ENCODE peak calls at places on chromosomes 7 and 10, in six cellular contexts. One of them, this sample, is unnamed.

GRCh38 chr10:107971973-107972372 is 807.5 kb upstream of the SORCS1 start:
- DNase-seq in LNCaP clone FGC: peak; percentile 89
- DNase-seq in sigmoid colon: no peak
- DNase-seq in naive thymus-derived CD8-positive, alpha-beta T cell: no peak
- DNase-seq in stimulated activated CD4-positive, alpha-beta T cell treated with anti-CD3 and anti-CD28 coated beads, Interleukin-15, amount 100 ng/mL, for 1 hour: no peak
- DNase-seq in hepatic stellate cell: no peak
- DNase-seq in this sample: no peak

GRCh38 chr7:53900856-53901528 is 641.2 kb upstream of the VSTM2A start:
- DNase-seq in LNCaP clone FGC: no peak
- DNase-seq in sigmoid colon: no peak
- DNase-seq in naive thymus-derived CD8-positive, alpha-beta T cell: no peak
- DNase-seq in stimulated activated CD4-positive, alpha-beta T cell treated with anti-CD3 and anti-CD28 coated beads, Interleukin-15, amount 100 ng/mL, for 1 hour: no peak
- DNase-seq in hepatic stellate cell: no peak
- DNase-seq in this sample: no peak

GRCh38 chr7:132437730-132438129 is 138.5 kb downstream of the PLXNA4 start:
- DNase-seq in LNCaP clone FGC: no peak
- DNase-seq in sigmoid colon: no peak
- DNase-seq in naive thymus-derived CD8-positive, alpha-beta T cell: peak; percentile 57
- DNase-seq in stimulated activated CD4-positive, alpha-beta T cell treated with anti-CD3 and anti-CD28 coated beads, Interleukin-15, amount 100 ng/mL, for 1 hour: no peak
- DNase-seq in hepatic stellate cell: no peak
- DNase-seq in this sample: no peak

GRCh38 chr7:16638282-16639265 is 7.0 kb downstream of the ANKMY2 start:
- DNase-seq in LNCaP clone FGC: no peak
- DNase-seq in sigmoid colon: no peak
- DNase-seq in naive thymus-derived CD8-positive, alpha-beta T cell: no peak
- DNase-seq in stimulated activated CD4-positive, alpha-beta T cell treated with anti-CD3 and anti-CD28 coated beads, Interleukin-15, amount 100 ng/mL, for 1 hour: no peak
- DNase-seq in hepatic stellate cell: no peak
- DNase-seq in this sample: no peak

GRCh38 chr7:12921751-12922345 is 234.4 kb downstream of the ARL4A start:
- DNase-seq in LNCaP clone FGC: no peak
- DNase-seq in sigmoid colon: no peak
- DNase-seq in naive thymus-derived CD8-positive, alpha-beta T cell: no peak
- DNase-seq in stimulated activated CD4-positive, alpha-beta T cell treated with anti-CD3 and anti-CD28 coated beads, Interleukin-15, amount 100 ng/mL, for 1 hour: no peak
- DNase-seq in hepatic stellate cell: no peak
- DNase-seq in this sample: no peak

GRCh38 chr7:130909161-130909836 is 175.3 kb upstream of the KLF14 start:
- DNase-seq in LNCaP clone FGC: no peak
- DNase-seq in sigmoid colon: no peak
- DNase-seq in naive thymus-derived CD8-positive, alpha-beta T cell: no peak
- DNase-seq in stimulated activated CD4-positive, alpha-beta T cell treated with anti-CD3 and anti-CD28 coated beads, Interleukin-15, amount 100 ng/mL, for 1 hour: no peak
- DNase-seq in hepatic stellate cell: no peak
- DNase-seq in this sample: no peak

GRCh38 chr10:68566955-68567354 is 6.8 kb downstream of the TET1 start:
- DNase-seq in LNCaP clone FGC: no peak
- DNase-seq in sigmoid colon: no peak
- DNase-seq in naive thymus-derived CD8-positive, alpha-beta T cell: no peak
- DNase-seq in stimulated activated CD4-positive, alpha-beta T cell treated with anti-CD3 and anti-CD28 coated beads, Interleukin-15, amount 100 ng/mL, for 1 hour: no peak
- DNase-seq in hepatic stellate cell: no peak
- DNase-seq in this sample: no peak

GRCh38 chr10:118444016-118444415 is 101.9 kb upstream of the FAM204A start:
- DNase-seq in LNCaP clone FGC: no peak
- DNase-seq in sigmoid colon: no peak
- DNase-seq in naive thymus-derived CD8-positive, alpha-beta T cell: no peak
- DNase-seq in stimulated activated CD4-positive, alpha-beta T cell treated with anti-CD3 and anti-CD28 coated beads, Interleukin-15, amount 100 ng/mL, for 1 hour: no peak
- DNase-seq in hepatic stellate cell: no peak
- DNase-seq in this sample: no peak

GRCh38 chr10:9339702-9340101 is 1285.2 kb downstream of the GATA3 start:
- DNase-seq in LNCaP clone FGC: no peak
- DNase-seq in sigmoid colon: no peak
- DNase-seq in naive thymus-derived CD8-positive, alpha-beta T cell: no peak
- DNase-seq in stimulated activated CD4-positive, alpha-beta T cell treated with anti-CD3 and anti-CD28 coated beads, Interleukin-15, amount 100 ng/mL, for 1 hour: no peak
- DNase-seq in hepatic stellate cell: no peak
- DNase-seq in this sample: no peak

GRCh38 chr10:33237736-33238624 is 96.5 kb downstream of the NRP1 start:
- DNase-seq in LNCaP clone FGC: no peak
- DNase-seq in sigmoid colon: no peak
- DNase-seq in naive thymus-derived CD8-positive, alpha-beta T cell: no peak
- DNase-seq in stimulated activated CD4-positive, alpha-beta T cell treated with anti-CD3 and anti-CD28 coated beads, Interleukin-15, amount 100 ng/mL, for 1 hour: no peak
- DNase-seq in hepatic stellate cell: peak; percentile 75
- DNase-seq in this sample: no peak

GRCh38 chr7:16060492-16060891 is 360.8 kb downstream of the CRPPA start:
- DNase-seq in LNCaP clone FGC: no peak
- DNase-seq in sigmoid colon: no peak
- DNase-seq in naive thymus-derived CD8-positive, alpha-beta T cell: no peak
- DNase-seq in stimulated activated CD4-positive, alpha-beta T cell treated with anti-CD3 and anti-CD28 coated beads, Interleukin-15, amount 100 ng/mL, for 1 hour: no peak
- DNase-seq in hepatic stellate cell: no peak
- DNase-seq in this sample: no peak

GRCh38 chr10:12420530-12421117 is 71.3 kb downstream of the CAMK1D start:
- DNase-seq in LNCaP clone FGC: no peak
- DNase-seq in sigmoid colon: no peak
- DNase-seq in naive thymus-derived CD8-positive, alpha-beta T cell: no peak
- DNase-seq in stimulated activated CD4-positive, alpha-beta T cell treated with anti-CD3 and anti-CD28 coated beads, Interleukin-15, amount 100 ng/mL, for 1 hour: no peak
- DNase-seq in hepatic stellate cell: no peak
- DNase-seq in this sample: no peak

GRCh38 chr7:47498229-47499056 is 83.5 kb downstream of the TNS3 start:
- DNase-seq in LNCaP clone FGC: no peak
- DNase-seq in sigmoid colon: peak; percentile 65
- DNase-seq in naive thymus-derived CD8-positive, alpha-beta T cell: no peak
- DNase-seq in stimulated activated CD4-positive, alpha-beta T cell treated with anti-CD3 and anti-CD28 coated beads, Interleukin-15, amount 100 ng/mL, for 1 hour: no peak
- DNase-seq in hepatic stellate cell: no peak
- DNase-seq in this sample: no peak

GRCh38 chr7:131131746-131132431 is 195.8 kb upstream of the MKLN1 start:
- DNase-seq in LNCaP clone FGC: no peak
- DNase-seq in sigmoid colon: no peak
- DNase-seq in naive thymus-derived CD8-positive, alpha-beta T cell: no peak
- DNase-seq in stimulated activated CD4-positive, alpha-beta T cell treated with anti-CD3 and anti-CD28 coated beads, Interleukin-15, amount 100 ng/mL, for 1 hour: no peak
- DNase-seq in hepatic stellate cell: no peak
- DNase-seq in this sample: no peak

GRCh38 chr7:57363321-57363720 is 86.7 kb upstream of the ZNF716 start:
- DNase-seq in LNCaP clone FGC: no peak
- DNase-seq in sigmoid colon: no peak
- DNase-seq in naive thymus-derived CD8-positive, alpha-beta T cell: no peak
- DNase-seq in stimulated activated CD4-positive, alpha-beta T cell treated with anti-CD3 and anti-CD28 coated beads, Interleukin-15, amount 100 ng/mL, for 1 hour: no peak
- DNase-seq in hepatic stellate cell: no peak
- DNase-seq in this sample: no peak

GRCh38 chr7:107631588-107631987 is 29.0 kb upstream of the SLC26A4 start:
- DNase-seq in LNCaP clone FGC: no peak
- DNase-seq in sigmoid colon: no peak
- DNase-seq in naive thymus-derived CD8-positive, alpha-beta T cell: no peak
- DNase-seq in stimulated activated CD4-positive, alpha-beta T cell treated with anti-CD3 and anti-CD28 coated beads, Interleukin-15, amount 100 ng/mL, for 1 hour: no peak
- DNase-seq in hepatic stellate cell: no peak
- DNase-seq in this sample: no peak

GRCh38 chr7:43666938-43667337 is 62.4 kb downstream of the COA1 start:
- DNase-seq in LNCaP clone FGC: no peak
- DNase-seq in sigmoid colon: no peak
- DNase-seq in naive thymus-derived CD8-positive, alpha-beta T cell: no peak
- DNase-seq in stimulated activated CD4-positive, alpha-beta T cell treated with anti-CD3 and anti-CD28 coated beads, Interleukin-15, amount 100 ng/mL, for 1 hour: no peak
- DNase-seq in hepatic stellate cell: no peak
- DNase-seq in this sample: no peak

GRCh38 chr7:13240349-13240748 is 552.9 kb downstream of the ARL4A start:
- DNase-seq in LNCaP clone FGC: no peak
- DNase-seq in sigmoid colon: no peak
- DNase-seq in naive thymus-derived CD8-positive, alpha-beta T cell: no peak
- DNase-seq in stimulated activated CD4-positive, alpha-beta T cell treated with anti-CD3 and anti-CD28 coated beads, Interleukin-15, amount 100 ng/mL, for 1 hour: no peak
- DNase-seq in hepatic stellate cell: peak; percentile 9
- DNase-seq in this sample: no peak

GRCh38 chr7:92831716-92832622 is 4.4 kb downstream of the CDK6 start:
- DNase-seq in LNCaP clone FGC: no peak
- DNase-seq in sigmoid colon: no peak
- DNase-seq in naive thymus-derived CD8-positive, alpha-beta T cell: peak; percentile 7
- DNase-seq in stimulated activated CD4-positive, alpha-beta T cell treated with anti-CD3 and anti-CD28 coated beads, Interleukin-15, amount 100 ng/mL, for 1 hour: no peak
- DNase-seq in hepatic stellate cell: peak; percentile 64
- DNase-seq in this sample: no peak

GRCh38 chr10:33798754-33799153 is 464.3 kb upstream of the NRP1 start:
- DNase-seq in LNCaP clone FGC: no peak
- DNase-seq in sigmoid colon: no peak
- DNase-seq in naive thymus-derived CD8-positive, alpha-beta T cell: no peak
- DNase-seq in stimulated activated CD4-positive, alpha-beta T cell treated with anti-CD3 and anti-CD28 coated beads, Interleukin-15, amount 100 ng/mL, for 1 hour: no peak
- DNase-seq in hepatic stellate cell: no peak
- DNase-seq in this sample: no peak

GRCh38 chr10:6920072-6921019 is 340.3 kb upstream of the PRKCQ start:
- DNase-seq in LNCaP clone FGC: no peak
- DNase-seq in sigmoid colon: peak; percentile 82
- DNase-seq in naive thymus-derived CD8-positive, alpha-beta T cell: peak; percentile 76
- DNase-seq in stimulated activated CD4-positive, alpha-beta T cell treated with anti-CD3 and anti-CD28 coated beads, Interleukin-15, amount 100 ng/mL, for 1 hour: peak; percentile 54
- DNase-seq in hepatic stellate cell: no peak
- DNase-seq in this sample: peak; percentile 55

GRCh38 chr7:106070567-106071254 is 41.4 kb downstream of the SYPL1 start:
- DNase-seq in LNCaP clone FGC: no peak
- DNase-seq in sigmoid colon: no peak
- DNase-seq in naive thymus-derived CD8-positive, alpha-beta T cell: no peak
- DNase-seq in stimulated activated CD4-positive, alpha-beta T cell treated with anti-CD3 and anti-CD28 coated beads, Interleukin-15, amount 100 ng/mL, for 1 hour: no peak
- DNase-seq in hepatic stellate cell: no peak
- DNase-seq in this sample: no peak

GRCh38 chr10:49164587-49165188 is 23.5 kb downstream of the TMEM273 start:
- DNase-seq in LNCaP clone FGC: peak; percentile 11
- DNase-seq in sigmoid colon: no peak
- DNase-seq in naive thymus-derived CD8-positive, alpha-beta T cell: no peak
- DNase-seq in stimulated activated CD4-positive, alpha-beta T cell treated with anti-CD3 and anti-CD28 coated beads, Interleukin-15, amount 100 ng/mL, for 1 hour: no peak
- DNase-seq in hepatic stellate cell: peak; percentile 24
- DNase-seq in this sample: no peak

GRCh38 chr7:103887853-103888602 is 101.4 kb downstream of the RELN start:
- DNase-seq in LNCaP clone FGC: no peak
- DNase-seq in sigmoid colon: no peak
- DNase-seq in naive thymus-derived CD8-positive, alpha-beta T cell: no peak
- DNase-seq in stimulated activated CD4-positive, alpha-beta T cell treated with anti-CD3 and anti-CD28 coated beads, Interleukin-15, amount 100 ng/mL, for 1 hour: no peak
- DNase-seq in hepatic stellate cell: no peak
- DNase-seq in this sample: no peak

GRCh38 chr7:14761506-14762296 is 140.8 kb downstream of the DGKB start:
- DNase-seq in LNCaP clone FGC: peak; percentile 88
- DNase-seq in sigmoid colon: peak; percentile 92
- DNase-seq in naive thymus-derived CD8-positive, alpha-beta T cell: no peak
- DNase-seq in stimulated activated CD4-positive, alpha-beta T cell treated with anti-CD3 and anti-CD28 coated beads, Interleukin-15, amount 100 ng/mL, for 1 hour: no peak
- DNase-seq in hepatic stellate cell: peak; percentile 14
- DNase-seq in this sample: no peak

GRCh38 chr10:100000109-100000502 is 9.6 kb downstream of the DNMBP start:
- DNase-seq in LNCaP clone FGC: no peak
- DNase-seq in sigmoid colon: peak; percentile 18
- DNase-seq in naive thymus-derived CD8-positive, alpha-beta T cell: no peak
- DNase-seq in stimulated activated CD4-positive, alpha-beta T cell treated with anti-CD3 and anti-CD28 coated beads, Interleukin-15, amount 100 ng/mL, for 1 hour: no peak
- DNase-seq in hepatic stellate cell: no peak
- DNase-seq in this sample: no peak

GRCh38 chr7:20331231-20331880 is 656 bp downstream of the ITGB8 start:
- DNase-seq in LNCaP clone FGC: no peak
- DNase-seq in sigmoid colon: peak; percentile 69
- DNase-seq in naive thymus-derived CD8-positive, alpha-beta T cell: peak; percentile 11
- DNase-seq in stimulated activated CD4-positive, alpha-beta T cell treated with anti-CD3 and anti-CD28 coated beads, Interleukin-15, amount 100 ng/mL, for 1 hour: no peak
- DNase-seq in hepatic stellate cell: no peak
- DNase-seq in this sample: no peak

GRCh38 chr10:110576220-110576619 is 8.7 kb downstream of the SMC3 start:
- DNase-seq in LNCaP clone FGC: no peak
- DNase-seq in sigmoid colon: no peak
- DNase-seq in naive thymus-derived CD8-positive, alpha-beta T cell: no peak
- DNase-seq in stimulated activated CD4-positive, alpha-beta T cell treated with anti-CD3 and anti-CD28 coated beads, Interleukin-15, amount 100 ng/mL, for 1 hour: no peak
- DNase-seq in hepatic stellate cell: peak; percentile 17
- DNase-seq in this sample: no peak

GRCh38 chr7:96508371-96508770 is 186.5 kb upstream of the SLC25A13 start:
- DNase-seq in LNCaP clone FGC: peak; percentile 95
- DNase-seq in sigmoid colon: no peak
- DNase-seq in naive thymus-derived CD8-positive, alpha-beta T cell: no peak
- DNase-seq in stimulated activated CD4-positive, alpha-beta T cell treated with anti-CD3 and anti-CD28 coated beads, Interleukin-15, amount 100 ng/mL, for 1 hour: no peak
- DNase-seq in hepatic stellate cell: no peak
- DNase-seq in this sample: no peak

GRCh38 chr10:131961047-131961776 is 20.5 kb downstream of the BNIP3 start:
- DNase-seq in LNCaP clone FGC: no peak
- DNase-seq in sigmoid colon: peak; percentile 60
- DNase-seq in naive thymus-derived CD8-positive, alpha-beta T cell: no peak
- DNase-seq in stimulated activated CD4-positive, alpha-beta T cell treated with anti-CD3 and anti-CD28 coated beads, Interleukin-15, amount 100 ng/mL, for 1 hour: no peak
- DNase-seq in hepatic stellate cell: no peak
- DNase-seq in this sample: no peak

GRCh38 chr7:124089621-124090020 is 56.8 kb upstream of the TMEM229A start:
- DNase-seq in LNCaP clone FGC: no peak
- DNase-seq in sigmoid colon: no peak
- DNase-seq in naive thymus-derived CD8-positive, alpha-beta T cell: no peak
- DNase-seq in stimulated activated CD4-positive, alpha-beta T cell treated with anti-CD3 and anti-CD28 coated beads, Interleukin-15, amount 100 ng/mL, for 1 hour: no peak
- DNase-seq in hepatic stellate cell: no peak
- DNase-seq in this sample: no peak

GRCh38 chr7:121069346-121070100 is 81.0 kb downstream of the CPED1 start:
- DNase-seq in LNCaP clone FGC: no peak
- DNase-seq in sigmoid colon: no peak
- DNase-seq in naive thymus-derived CD8-positive, alpha-beta T cell: no peak
- DNase-seq in stimulated activated CD4-positive, alpha-beta T cell treated with anti-CD3 and anti-CD28 coated beads, Interleukin-15, amount 100 ng/mL, for 1 hour: no peak
- DNase-seq in hepatic stellate cell: no peak
- DNase-seq in this sample: no peak

GRCh38 chr7:25389489-25390106 is 161.3 kb upstream of the NPVF start:
- DNase-seq in LNCaP clone FGC: peak; percentile 54
- DNase-seq in sigmoid colon: no peak
- DNase-seq in naive thymus-derived CD8-positive, alpha-beta T cell: peak; percentile 49
- DNase-seq in stimulated activated CD4-positive, alpha-beta T cell treated with anti-CD3 and anti-CD28 coated beads, Interleukin-15, amount 100 ng/mL, for 1 hour: no peak
- DNase-seq in hepatic stellate cell: peak; percentile 22
- DNase-seq in this sample: no peak

GRCh38 chr7:134320201-134320600 is 3.5 kb upstream of the SLC35B4 start:
- DNase-seq in LNCaP clone FGC: no peak
- DNase-seq in sigmoid colon: no peak
- DNase-seq in naive thymus-derived CD8-positive, alpha-beta T cell: no peak
- DNase-seq in stimulated activated CD4-positive, alpha-beta T cell treated with anti-CD3 and anti-CD28 coated beads, Interleukin-15, amount 100 ng/mL, for 1 hour: no peak
- DNase-seq in hepatic stellate cell: peak; percentile 12
- DNase-seq in this sample: no peak

GRCh38 chr10:74917481-74918077 is 91.2 kb downstream of the KAT6B start:
- DNase-seq in LNCaP clone FGC: no peak
- DNase-seq in sigmoid colon: no peak
- DNase-seq in naive thymus-derived CD8-positive, alpha-beta T cell: no peak
- DNase-seq in stimulated activated CD4-positive, alpha-beta T cell treated with anti-CD3 and anti-CD28 coated beads, Interleukin-15, amount 100 ng/mL, for 1 hour: no peak
- DNase-seq in hepatic stellate cell: no peak
- DNase-seq in this sample: no peak

GRCh38 chr10:125151824-125152634 is 8.3 kb downstream of the CTBP2 start:
- DNase-seq in LNCaP clone FGC: no peak
- DNase-seq in sigmoid colon: no peak
- DNase-seq in naive thymus-derived CD8-positive, alpha-beta T cell: no peak
- DNase-seq in stimulated activated CD4-positive, alpha-beta T cell treated with anti-CD3 and anti-CD28 coated beads, Interleukin-15, amount 100 ng/mL, for 1 hour: no peak
- DNase-seq in hepatic stellate cell: no peak
- DNase-seq in this sample: no peak

GRCh38 chr10:31304261-31304970 is 14.6 kb upstream of the ZEB1 start:
- DNase-seq in LNCaP clone FGC: no peak
- DNase-seq in sigmoid colon: no peak
- DNase-seq in naive thymus-derived CD8-positive, alpha-beta T cell: no peak
- DNase-seq in stimulated activated CD4-positive, alpha-beta T cell treated with anti-CD3 and anti-CD28 coated beads, Interleukin-15, amount 100 ng/mL, for 1 hour: no peak
- DNase-seq in hepatic stellate cell: no peak
- DNase-seq in this sample: no peak

GRCh38 chr7:75842836-75843446 is 29.3 kb upstream of the CCL24 start:
- DNase-seq in LNCaP clone FGC: no peak
- DNase-seq in sigmoid colon: no peak
- DNase-seq in naive thymus-derived CD8-positive, alpha-beta T cell: no peak
- DNase-seq in stimulated activated CD4-positive, alpha-beta T cell treated with anti-CD3 and anti-CD28 coated beads, Interleukin-15, amount 100 ng/mL, for 1 hour: no peak
- DNase-seq in hepatic stellate cell: peak; percentile 53
- DNase-seq in this sample: no peak

GRCh38 chr7:1432411-1433082 is 26.7 kb downstream of the MICALL2 start:
- DNase-seq in LNCaP clone FGC: no peak
- DNase-seq in sigmoid colon: peak; percentile 81
- DNase-seq in naive thymus-derived CD8-positive, alpha-beta T cell: peak; percentile 73
- DNase-seq in stimulated activated CD4-positive, alpha-beta T cell treated with anti-CD3 and anti-CD28 coated beads, Interleukin-15, amount 100 ng/mL, for 1 hour: peak; percentile 61
- DNase-seq in hepatic stellate cell: peak; percentile 80
- DNase-seq in this sample: peak; percentile 81

This sample was measured in effector CD8-positive, alpha-beta T cell.